ENCODE peak calls at places on chromosomes 2 and 18, in five cellular contexts. W is BE2C, L is uterus, P is astrocyte of the cerebellum, H is AG09309. Q is an unnamed sample.

GRCh38 chr2:144515694-144516416 is 4.1 kb downstream of the ZEB2 start:
- DNase-seq in L (peak), P (no peak), W (peak), H (no peak), Q (peak)

GRCh38 chr2:55772309-55772980 is 78.8 kb upstream of the PNPT1 start:
- DNase-seq in W (no peak), L (no peak), H (no peak), P (no peak), Q (no peak)

GRCh38 chr18:34529358-34530335 is 180.5 kb upstream of the DTNA start:
- DNase-seq in H (no peak), W (no peak), L (no peak), P (no peak), Q (no peak)

GRCh38 chr18:56661414-56662101 is 10.4 kb downstream of the WDR7 start:
- DNase-seq in W (no peak), P (no peak), L (no peak), H (no peak), Q (no peak)

GRCh38 chr2:1262609-1263008 is 150.7 kb upstream of the TPO start:
- DNase-seq in L (no peak), P (no peak), H (no peak), W (no peak), Q (no peak)

GRCh38 chr18:80184243-80184772 is 63.0 kb downstream of the PARD6G start:
- DNase-seq in L (no peak), W (no peak), P (no peak), H (no peak), Q (no peak)

GRCh38 chr2:95277246-95277906 is 3.1 kb downstream of the PROM2 start:
- DNase-seq in W (no peak), H (no peak), L (no peak), P (no peak), Q (peak)

GRCh38 chr2:30180230-30180629 is 33.4 kb downstream of the YPEL5 start:
- DNase-seq in L (no peak), W (no peak), P (no peak), H (no peak), Q (no peak)

GRCh38 chr18:53165770-53166169 is 825.8 kb downstream of the DCC start:
- DNase-seq in W (no peak), H (no peak), L (no peak), P (no peak), Q (no peak)

GRCh38 chr2:201460532-201460931 is 9.0 kb downstream of the STRADB start:
- DNase-seq in H (no peak), P (no peak), W (no peak), L (no peak), Q (no peak)

GRCh38 chr2:120308038-120308910 is 37.7 kb upstream of the INHBB start:
- DNase-seq in H (no peak), W (no peak), L (peak), P (no peak), Q (peak)

GRCh38 chr2:215059724-215060123 is 78.7 kb downstream of the ABCA12 start:
- DNase-seq in W (peak), L (no peak), P (no peak), H (no peak), Q (no peak)

GRCh38 chr18:44170208-44170880 is 510.3 kb upstream of the SETBP1 start:
- DNase-seq in W (no peak), L (no peak), P (no peak), H (no peak), Q (peak)

GRCh38 chr18:3603460-3604259 is 153.7 kb downstream of the TGIF1 start:
- DNase-seq in W (no peak), P (peak), H (peak), L (no peak), Q (peak)

GRCh38 chr2:44774826-44775492 is 166.5 kb upstream of the SIX3 start:
- DNase-seq in W (peak), P (no peak), H (no peak), L (no peak), Q (no peak)

GRCh38 chr2:69997296-69998184 is 36.1 kb upstream of the ASPRV1 start:
- DNase-seq in L (no peak), H (no peak), P (no peak), W (no peak), Q (peak)

GRCh38 chr2:183359867-183360266 is 235.6 kb downstream of the NUP35 start:
- DNase-seq in H (no peak), W (no peak), P (peak), L (no peak), Q (no peak)

GRCh38 chr2:77007668-77008067 is 514.5 kb downstream of the LRRTM4 start:
- DNase-seq in H (no peak), W (no peak), L (no peak), P (peak), Q (no peak)

GRCh38 chr18:33369711-33370449 is 70.6 kb downstream of the CCDC178 start:
- DNase-seq in W (no peak), L (no peak), P (no peak), H (no peak), Q (no peak)

GRCh38 chr2:227293531-227293930 is 31.5 kb upstream of the MFF start:
- DNase-seq in P (no peak), W (no peak), L (no peak), H (no peak), Q (no peak)

GRCh38 chr2:233059797-233060499 is at the start of gene INPP5D:
- DNase-seq in P (no peak), L (no peak), H (no peak), W (no peak), Q (no peak)

GRCh38 chr2:14903709-14904374 is 271.3 kb downstream of the LRATD1 start:
- DNase-seq in L (no peak), P (no peak), H (no peak), W (peak), Q (peak)

GRCh38 chr2:174174741-174175140 is 73.6 kb downstream of the OLA1 start:
- DNase-seq in L (no peak), W (no peak), P (no peak), H (no peak), Q (no peak)

GRCh38 chr2:11786592-11786991 is 40.2 kb downstream of the LPIN1 start:
- DNase-seq in L (no peak), H (no peak), W (no peak), P (no peak), Q (no peak)

GRCh38 chr2:70934981-70935380 is 719 bp upstream of the ATP6V1B1 start:
- DNase-seq in H (no peak), W (no peak), P (no peak), L (no peak), Q (no peak)

GRCh38 chr2:72115361-72116080 is 32.1 kb downstream of the CYP26B1 start:
- DNase-seq in L (no peak), W (peak), H (peak), P (peak), Q (peak)

GRCh38 chr2:128646091-128646490 is 327.4 kb upstream of the HS6ST1 start:
- DNase-seq in P (no peak), H (no peak), L (no peak), W (no peak), Q (no peak)

GRCh38 chr2:85917887-85918795 is 29.4 kb upstream of the ST3GAL5 start:
- DNase-seq in W (no peak), P (no peak), H (no peak), L (no peak), Q (peak)

GRCh38 chr18:54647176-54647575 is 56.1 kb downstream of the DYNAP start:
- DNase-seq in L (no peak), H (no peak), P (peak), W (no peak), Q (peak)

GRCh38 chr2:38268691-38269309 is 108.3 kb downstream of the ATL2 start:
- DNase-seq in H (peak), W (no peak), L (no peak), P (peak), Q (peak)

GRCh38 chr2:38750011-38750792 is 959 bp downstream of the SRSF7 start:
- DNase-seq in H (no peak), L (peak), W (peak), P (no peak), Q (peak)

GRCh38 chr2:212900715-212901114 is 250.7 kb downstream of the IKZF2 start:
- DNase-seq in H (no peak), W (no peak), L (no peak), P (no peak), Q (no peak)

GRCh38 chr18:37265382-37265781 is 300.2 kb downstream of the CELF4 start:
- DNase-seq in P (no peak), H (no peak), L (no peak), W (no peak), Q (no peak)

Q was measured in M059J.